ENCODE peak calls at places on chromosomes 13 and 19, in seven cellular contexts. F is B cell, E is epithelial cell of proximal tubule, B is adrenal gland, D is Calu3, C is progenitor cell of endocrine pancreas, L is H9. U is an unnamed sample.

GRCh38 chr13:48210178-48210577 is 22.8 kb upstream of the ITM2B start:
- DNase-seq in F (no peak), E (peak), B (no peak), D (no peak), C (no peak), L (no peak), U (no peak)

GRCh38 chr13:24208314-24208713 is 47.8 kb downstream of the SPATA13 start:
- DNase-seq in F (no peak), E (peak), B (peak), D (no peak), C (no peak), L (no peak), U (no peak)

GRCh38 chr19:42069619-42070293 is at the start of gene GRIK5:
- DNase-seq in F (no peak), E (no peak), B (no peak), D (no peak), C (no peak), L (peak), U (no peak)

GRCh38 chr13:93116809-93117208 is 109.8 kb upstream of the GPC6 start:
- DNase-seq in F (no peak), E (no peak), B (no peak), D (no peak), C (no peak), L (no peak), U (no peak)

GRCh38 chr13:114339779-114340534 is 25.7 kb downstream of the CHAMP1 start:
- DNase-seq in F (peak), E (no peak), B (no peak), D (peak), C (no peak), L (no peak), U (peak)

GRCh38 chr19:44903216-44903601 is 2.4 kb upstream of the APOE start:
- DNase-seq in F (no peak), E (no peak), B (no peak), D (no peak), C (no peak), L (no peak), U (no peak)

GRCh38 chr19:11549386-11549953 is 9.6 kb downstream of the ELOF1 start:
- DNase-seq in F (no peak), E (no peak), B (no peak), D (no peak), C (no peak), L (no peak), U (no peak)

GRCh38 chr19:47284324-47284899 is 9.7 kb downstream of the INAFM1 start:
- DNase-seq in F (peak), E (no peak), B (peak), D (peak), C (peak), L (no peak), U (peak)

GRCh38 chr19:16025108-16026101 is 50.9 kb upstream of the TPM4 start:
- DNase-seq in F (no peak), E (no peak), B (peak), D (peak), C (no peak), L (peak), U (peak)

GRCh38 chr13:85666356-85666755 is 132.9 kb downstream of the SLITRK6 start:
- DNase-seq in F (no peak), E (no peak), B (no peak), D (no peak), C (no peak), L (peak), U (no peak)

GRCh38 chr19:13130886-13131490 is 12.9 kb downstream of the NACC1 start:
- DNase-seq in F (no peak), E (no peak), B (no peak), D (no peak), C (no peak), L (peak), U (no peak)

GRCh38 chr13:101454767-101455166 is 2.3 kb downstream of the ITGBL1 start:
- DNase-seq in F (no peak), E (no peak), B (no peak), D (no peak), C (no peak), L (no peak), U (no peak)

GRCh38 chr13:110442946-110443632 is 118.4 kb downstream of the RAB20 start:
- DNase-seq in F (no peak), E (no peak), B (no peak), D (no peak), C (no peak), L (no peak), U (no peak)

GRCh38 chr19:23203841-23204344 is 46.3 kb downstream of the ZNF724 start:
- DNase-seq in F (no peak), E (no peak), B (no peak), D (no peak), C (no peak), L (peak), U (no peak)

GRCh38 chr19:16258440-16258903 is 60.8 kb downstream of the AP1M1 start:
- DNase-seq in F (no peak), E (no peak), B (peak), D (no peak), C (no peak), L (no peak), U (no peak)

GRCh38 chr13:114059946-114060860 is 72.2 kb downstream of the RASA3 start:
- DNase-seq in F (no peak), E (no peak), B (no peak), D (no peak), C (no peak), L (no peak), U (no peak)

GRCh38 chr13:98299954-98300350 is 122.9 kb upstream of the RNF113B start:
- DNase-seq in F (no peak), E (no peak), B (no peak), D (no peak), C (no peak), L (no peak), U (no peak)

GRCh38 chr13:109844396-109844795 is 58.0 kb upstream of the IRS2 start:
- DNase-seq in F (no peak), E (no peak), B (no peak), D (no peak), C (no peak), L (no peak), U (no peak)

GRCh38 chr13:20553309-20553708 is 13.6 kb upstream of the IFT88 start:
- DNase-seq in F (no peak), E (no peak), B (no peak), D (no peak), C (no peak), L (no peak), U (no peak)

GRCh38 chr13:107124129-107124718 is 556.3 kb upstream of the ARGLU1 start:
- DNase-seq in F (no peak), E (no peak), B (no peak), D (no peak), C (no peak), L (no peak), U (no peak)

GRCh38 chr13:95948646-95949045 is 104.6 kb downstream of the UGGT2 start:
- DNase-seq in F (no peak), E (no peak), B (no peak), D (no peak), C (no peak), L (no peak), U (no peak)

DNA sequence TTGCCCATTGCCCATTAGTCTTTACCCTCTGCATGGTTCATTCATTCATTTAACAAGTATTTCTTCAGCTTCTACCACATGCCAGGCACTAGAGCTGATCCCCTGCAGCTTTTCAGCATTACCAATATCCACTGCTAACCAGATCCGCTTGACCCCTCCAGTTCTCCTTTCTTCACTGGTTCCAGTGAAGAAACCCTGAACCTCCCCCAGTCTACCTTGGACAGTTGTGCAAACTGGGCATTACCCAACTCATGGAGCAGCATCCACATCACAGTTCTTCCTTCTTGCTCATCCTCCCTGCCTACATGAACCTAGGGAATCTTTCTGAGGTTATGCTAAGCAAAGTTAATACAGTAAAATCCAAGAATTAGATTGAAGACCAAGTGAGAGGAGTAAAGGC is 78.8 kb upstream of the SERP2 start:
- DNase-seq in F (no peak), E (no peak), B (no peak), D (no peak), C (no peak), L (no peak), U (no peak)
- TF ChIP-seq CTCF in F (no peak), E (no peak), B (no peak), D (no peak), C (no peak), L (no peak), U (no peak)

GRCh38 chr13:80084086-80084676 is 256.7 kb downstream of the SPRY2 start:
- DNase-seq in F (no peak), E (peak), B (no peak), D (no peak), C (no peak), L (no peak), U (no peak)

GRCh38 chr13:80083097-80083429 is 257.9 kb downstream of the SPRY2 start:
- DNase-seq in F (no peak), E (no peak), B (no peak), D (no peak), C (no peak), L (no peak), U (no peak)

GRCh38 chr13:80082396-80083096 is 258.4 kb downstream of the SPRY2 start:
- DNase-seq in F (no peak), E (peak), B (no peak), D (no peak), C (no peak), L (no peak), U (no peak)

GRCh38 chr13:80083516-80084085 is 257.3 kb downstream of the SPRY2 start:
- DNase-seq in F (no peak), E (no peak), B (no peak), D (no peak), C (no peak), L (no peak), U (no peak)

DNA sequence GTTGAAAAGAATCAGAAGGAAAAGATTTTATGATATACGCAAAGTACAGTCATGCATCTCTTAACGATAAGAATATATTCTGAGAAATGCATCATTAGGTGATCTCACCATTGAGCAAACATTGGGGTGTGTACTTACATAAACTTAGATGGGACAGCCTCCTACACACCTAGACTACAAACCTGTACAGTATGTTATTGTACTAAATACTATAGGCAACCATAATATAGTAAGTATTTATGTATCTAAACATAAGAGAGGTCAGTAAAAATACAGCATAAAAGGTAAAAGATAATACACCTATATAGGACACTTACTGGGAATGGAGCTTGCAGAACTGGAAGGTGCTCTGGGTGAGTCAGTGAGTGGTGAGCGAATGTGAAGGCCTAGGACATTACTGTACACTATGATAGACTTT is 254.6 kb downstream of the SPRY2 start:
- DNase-seq in F (no peak), E (no peak), B (no peak), D (no peak), C (no peak), L (no peak), U (no peak)
- TF ChIP-seq CTCF in F (no peak), E (no peak), B (no peak), D (no peak), C (no peak), L (no peak), U (no peak)

DNA sequence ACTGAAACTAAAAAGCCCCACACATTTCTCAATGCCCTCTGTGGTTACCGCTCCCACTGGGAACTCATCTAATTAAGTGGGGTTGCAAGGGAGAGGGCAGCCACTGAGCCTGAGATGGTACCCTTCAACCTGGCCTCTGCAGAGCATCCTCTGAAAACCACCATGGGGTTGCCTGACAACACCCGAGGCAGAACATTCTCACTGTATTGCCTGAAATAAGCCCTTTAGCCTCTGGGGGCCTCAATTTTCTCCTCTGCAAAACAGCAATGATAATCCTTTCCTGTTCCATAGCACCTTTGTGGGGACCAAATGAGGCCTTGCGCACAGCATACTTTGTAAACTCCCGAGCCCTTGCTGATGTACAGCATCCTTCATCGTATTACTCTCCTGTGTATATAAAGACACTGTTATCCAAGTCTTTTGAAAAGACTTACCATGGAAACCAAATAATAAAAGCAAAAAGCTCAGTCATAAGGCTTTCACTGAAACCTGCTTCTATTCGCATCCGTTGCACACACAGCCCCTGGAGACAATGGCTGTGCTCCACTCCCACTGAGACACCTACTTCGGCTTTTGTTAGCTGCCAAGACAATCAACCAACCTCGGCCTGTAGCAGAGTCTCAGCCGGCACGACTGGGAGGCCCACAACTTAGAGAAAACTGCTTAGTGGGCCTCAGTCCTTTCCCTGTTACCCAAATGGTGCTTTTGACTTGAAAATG is 276.0 kb downstream of the FOXO1 start:
- DNase-seq in F (no peak), E (no peak), B (no peak), D (no peak), C (no peak), L (no peak), U (peak)
- TF ChIP-seq CTCF in F (no peak), E (no peak), B (no peak), D (no peak), C (no peak), L (no peak), U (peak)

DNA sequence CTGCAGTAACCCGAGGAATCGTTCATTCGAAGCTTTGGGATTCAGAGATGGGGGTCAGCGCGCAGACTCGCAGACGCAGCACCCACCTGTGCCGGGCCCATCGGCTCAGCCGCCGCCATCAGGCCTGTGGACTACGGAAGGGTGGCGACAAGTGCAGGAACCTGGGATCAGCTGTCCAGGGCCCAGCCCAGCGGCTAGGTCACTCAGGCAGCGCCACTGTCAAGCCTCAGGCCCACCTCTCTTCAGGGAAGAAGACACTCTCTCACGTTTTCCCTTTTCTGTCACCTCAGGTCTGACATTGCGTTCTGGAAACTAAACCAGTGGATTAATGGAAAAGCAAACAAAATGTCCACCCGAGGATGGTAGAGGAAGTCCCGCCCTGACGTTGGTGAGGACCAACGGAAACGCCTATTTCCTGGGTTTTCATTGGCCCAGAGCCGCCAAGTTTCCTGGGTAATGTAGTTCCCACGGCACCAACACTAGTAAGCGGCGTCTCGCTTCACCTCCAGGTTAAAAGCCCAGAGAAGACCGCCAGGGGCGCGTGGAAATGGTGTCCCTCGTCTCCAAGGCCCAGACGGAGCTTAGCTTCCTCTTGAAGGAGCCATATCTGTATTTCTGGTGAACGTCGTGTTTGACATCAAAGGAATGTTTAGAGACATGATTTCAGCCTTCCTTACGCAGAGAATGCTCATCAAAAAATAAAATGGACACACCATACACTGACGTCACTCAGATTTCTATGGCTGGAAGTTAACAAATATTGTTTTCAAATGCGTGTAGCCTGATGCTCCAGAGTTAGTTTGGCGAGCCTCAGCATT is at the start of gene ZNF772:
- DNase-seq in F (peak), E (peak), B (peak), D (peak), C (peak), L (peak), U (peak)
- TF ChIP-seq CTCF in F (peak), E (peak), B (peak), D (peak), C (peak), L (peak), U (peak)

U was measured in activated CD8-positive, alpha-beta T cell treated with anti-CD3 and anti-CD28 coated beads for 36 hours.